ENCODE peak calls at places on chromosome 9, in eight cellular contexts. One of them, this sample, is unnamed.

GRCh38 chr9:3467593-3468219 is 58.1 kb downstream of the RFX3 start:
- DNase-seq in GM18507: peak
- DNase-seq in heart right ventricle: peak
- DNase-seq in left cardiac atrium: peak
- DNase-seq in GM03348: peak
- DNase-seq in effector CD4-positive, alpha-beta T cell: peak
- DNase-seq in NCI-H774: peak
- DNase-seq in NCI-H1694 treated with DMSO at 0.1 percent for 48 hours: peak
- DNase-seq in this sample: peak

GRCh38 chr9:114908104-114908621 is 22.2 kb downstream of the TNFSF8 start:
- DNase-seq in GM18507: no peak
- DNase-seq in heart right ventricle: no peak
- DNase-seq in left cardiac atrium: no peak
- DNase-seq in GM03348: no peak
- DNase-seq in effector CD4-positive, alpha-beta T cell: no peak
- DNase-seq in NCI-H774: peak
- DNase-seq in NCI-H1694 treated with DMSO at 0.1 percent for 48 hours: peak
- DNase-seq in this sample: peak

GRCh38 chr9:94666364-94667099 is 27.2 kb upstream of the FBP1 start:
- DNase-seq in GM18507: no peak
- DNase-seq in heart right ventricle: no peak
- DNase-seq in left cardiac atrium: no peak
- DNase-seq in GM03348: no peak
- DNase-seq in effector CD4-positive, alpha-beta T cell: no peak
- DNase-seq in NCI-H774: no peak
- DNase-seq in NCI-H1694 treated with DMSO at 0.1 percent for 48 hours: no peak
- DNase-seq in this sample: no peak

GRCh38 chr9:110214090-110214489 is 6.1 kb upstream of the C9orf152 start:
- DNase-seq in GM18507: no peak
- DNase-seq in heart right ventricle: no peak
- DNase-seq in left cardiac atrium: no peak
- DNase-seq in GM03348: no peak
- DNase-seq in effector CD4-positive, alpha-beta T cell: no peak
- DNase-seq in NCI-H774: no peak
- DNase-seq in NCI-H1694 treated with DMSO at 0.1 percent for 48 hours: no peak
- DNase-seq in this sample: no peak

GRCh38 chr9:95017062-95017461 is 290.6 kb downstream of the AOPEP start:
- DNase-seq in GM18507: no peak
- DNase-seq in heart right ventricle: no peak
- DNase-seq in left cardiac atrium: no peak
- DNase-seq in GM03348: no peak
- DNase-seq in effector CD4-positive, alpha-beta T cell: no peak
- DNase-seq in NCI-H774: no peak
- DNase-seq in NCI-H1694 treated with DMSO at 0.1 percent for 48 hours: no peak
- DNase-seq in this sample: peak

GRCh38 chr9:124182741-124183140 is 75.0 kb upstream of the NEK6 start:
- DNase-seq in GM18507: no peak
- DNase-seq in heart right ventricle: no peak
- DNase-seq in left cardiac atrium: no peak
- DNase-seq in GM03348: no peak
- DNase-seq in effector CD4-positive, alpha-beta T cell: no peak
- DNase-seq in NCI-H774: peak
- DNase-seq in NCI-H1694 treated with DMSO at 0.1 percent for 48 hours: no peak
- DNase-seq in this sample: no peak

GRCh38 chr9:113675475-113675941 is 200.6 kb upstream of the ZNF618 start:
- DNase-seq in GM18507: no peak
- DNase-seq in heart right ventricle: peak
- DNase-seq in left cardiac atrium: peak
- DNase-seq in GM03348: peak
- DNase-seq in effector CD4-positive, alpha-beta T cell: no peak
- DNase-seq in NCI-H774: no peak
- DNase-seq in NCI-H1694 treated with DMSO at 0.1 percent for 48 hours: no peak
- DNase-seq in this sample: peak

GRCh38 chr9:107875571-107875980 is 386.0 kb upstream of the KLF4 start:
- DNase-seq in GM18507: no peak
- DNase-seq in heart right ventricle: no peak
- DNase-seq in left cardiac atrium: no peak
- DNase-seq in GM03348: peak
- DNase-seq in effector CD4-positive, alpha-beta T cell: no peak
- DNase-seq in NCI-H774: no peak
- DNase-seq in NCI-H1694 treated with DMSO at 0.1 percent for 48 hours: no peak
- DNase-seq in this sample: no peak

GRCh38 chr9:129133067-129133466 is 21.9 kb downstream of the PTPA start:
- DNase-seq in GM18507: no peak
- DNase-seq in heart right ventricle: no peak
- DNase-seq in left cardiac atrium: no peak
- DNase-seq in GM03348: no peak
- DNase-seq in effector CD4-positive, alpha-beta T cell: no peak
- DNase-seq in NCI-H774: no peak
- DNase-seq in NCI-H1694 treated with DMSO at 0.1 percent for 48 hours: no peak
- DNase-seq in this sample: no peak

This sample was measured in fibroblast of villous mesenchyme.